ENCODE peak calls at places on chromosome 21, in five cellular contexts. I is left ventricle myocardium superior, N is HS-27A, W is epithelial cell of proximal tubule, T is colonic mucosa. D is an unnamed sample.
A peak's percentile ranks its signal among the peaks of the same experiment; 100 is the strongest.

GRCh38 chr21:41642399-41642798 is 124.5 kb downstream of the RIPK4 start:
- DNase-seq in I (no peak), N (peak; percentile 29), W (no peak), T (no peak), D (no peak)

GRCh38 chr21:42833439-42833815 is 45.9 kb downstream of the WDR4 start:
- DNase-seq in I (peak; percentile 12), N (no peak), W (no peak), T (peak; percentile 53), D (no peak)

GRCh38 chr21:34579411-34579810 is 35.5 kb downstream of the RCAN1 start:
- DNase-seq in I (no peak), N (no peak), W (no peak), T (no peak), D (no peak)

GRCh38 chr21:45947716-45948255 is 33.8 kb upstream of the COL6A1 start:
- DNase-seq in I (no peak), N (no peak), W (no peak), T (no peak), D (peak; percentile 37)

GRCh38 chr21:16587141-16587570 is 857.4 kb downstream of the USP25 start:
- DNase-seq in I (peak; percentile 69), N (no peak), W (peak; percentile 26), T (peak; percentile 59), D (no peak)

GRCh38 chr21:44360174-44360573 is 6.8 kb downstream of the TRPM2 start:
- DNase-seq in I (no peak), N (no peak), W (no peak), T (no peak), D (peak; percentile 46)

GRCh38 chr21:29221259-29221744 is 77.4 kb upstream of the BACH1 start:
- DNase-seq in I (no peak), N (peak; percentile 98), W (no peak), T (no peak), D (no peak)

GRCh38 chr21:28228624-28228995 is 764.1 kb downstream of the LTN1 start:
- DNase-seq in I (no peak), N (no peak), W (no peak), T (no peak), D (no peak)

GRCh38 chr21:46125846-46126301 is 28.0 kb downstream of the COL6A2 start:
- DNase-seq in I (peak; percentile 33), N (no peak), W (no peak), T (no peak), D (no peak)